ENCODE peak calls at places on chromosomes 4 and X, in ten cellular contexts. One of them, this sample, is unnamed.

GRCh38 chrX:48736303-48736702 is 25.2 kb upstream of the GLOD5 start:
- DNase-seq in A549: no peak
- DNase-seq in A673: no peak
- DNase-seq in heart left ventricle: no peak
- DNase-seq in H1: no peak
- DNase-seq in AG04450: no peak
- DNase-seq in endodermal cell: no peak
- DNase-seq in heart right ventricle: no peak
- DNase-seq in suprapubic skin: no peak
- DNase-seq in CD4-positive, alpha-beta T cell: no peak
- DNase-seq in this sample: no peak

GRCh38 chrX:119982145-119982544 is 38.6 kb upstream of the NKAP start:
- DNase-seq in CD4-positive, alpha-beta T cell: no peak
- DNase-seq in suprapubic skin: no peak
- DNase-seq in A549: no peak
- DNase-seq in heart right ventricle: no peak
- DNase-seq in endodermal cell: no peak
- DNase-seq in H1: no peak
- DNase-seq in heart left ventricle: no peak
- DNase-seq in A673: no peak
- DNase-seq in AG04450: no peak
- DNase-seq in this sample: no peak

GRCh38 chr4:84171871-84172270 is 327.2 kb downstream of the NKX6-1 start:
- DNase-seq in A673: no peak
- DNase-seq in CD4-positive, alpha-beta T cell: no peak
- DNase-seq in H1: no peak
- DNase-seq in suprapubic skin: no peak
- DNase-seq in endodermal cell: no peak
- DNase-seq in A549: no peak
- DNase-seq in AG04450: no peak
- DNase-seq in heart right ventricle: no peak
- DNase-seq in heart left ventricle: no peak
- DNase-seq in this sample: no peak

GRCh38 chr4:140150886-140151699 is 2.9 kb downstream of the MAML3 start:
- DNase-seq in endodermal cell: peak; percentile 95
- DNase-seq in suprapubic skin: peak; percentile 92
- DNase-seq in heart right ventricle: peak; percentile 89
- DNase-seq in AG04450: peak; percentile 94
- DNase-seq in A549: peak; percentile 55
- DNase-seq in heart left ventricle: peak; percentile 93
- DNase-seq in A673: peak; percentile 91
- DNase-seq in H1: peak; percentile 86
- DNase-seq in CD4-positive, alpha-beta T cell: peak; percentile 63
- DNase-seq in this sample: peak; percentile 32

GRCh38 chr4:60463846-60464502 is 736.2 kb upstream of the ADGRL3 start:
- DNase-seq in endodermal cell: peak; percentile 58
- DNase-seq in A673: no peak
- DNase-seq in A549: no peak
- DNase-seq in heart right ventricle: no peak
- DNase-seq in H1: peak; percentile 49
- DNase-seq in heart left ventricle: no peak
- DNase-seq in AG04450: peak; percentile 2
- DNase-seq in suprapubic skin: no peak
- DNase-seq in CD4-positive, alpha-beta T cell: no peak
- DNase-seq in this sample: no peak

GRCh38 chr4:3677671-3678070 is 88.5 kb upstream of the ADRA2C start:
- DNase-seq in CD4-positive, alpha-beta T cell: no peak
- DNase-seq in AG04450: no peak
- DNase-seq in heart left ventricle: no peak
- DNase-seq in heart right ventricle: no peak
- DNase-seq in suprapubic skin: peak; percentile 40
- DNase-seq in endodermal cell: peak; percentile 50
- DNase-seq in H1: no peak
- DNase-seq in A673: no peak
- DNase-seq in A549: no peak
- DNase-seq in this sample: no peak

GRCh38 chr4:138413273-138413672 is 171.1 kb upstream of the SLC7A11 start:
- DNase-seq in endodermal cell: no peak
- DNase-seq in heart left ventricle: no peak
- DNase-seq in A549: no peak
- DNase-seq in heart right ventricle: no peak
- DNase-seq in CD4-positive, alpha-beta T cell: no peak
- DNase-seq in AG04450: no peak
- DNase-seq in H1: no peak
- DNase-seq in A673: no peak
- DNase-seq in suprapubic skin: no peak
- DNase-seq in this sample: no peak

GRCh38 chr4:147732516-147733193 is 767 bp downstream of the ARHGAP10 start:
- DNase-seq in suprapubic skin: peak; percentile 70
- DNase-seq in heart right ventricle: peak; percentile 57
- DNase-seq in A673: peak; percentile 47
- DNase-seq in CD4-positive, alpha-beta T cell: no peak
- DNase-seq in endodermal cell: peak; percentile 86
- DNase-seq in AG04450: no peak
- DNase-seq in heart left ventricle: peak; percentile 58
- DNase-seq in A549: peak; percentile 15
- DNase-seq in H1: peak; percentile 63
- DNase-seq in this sample: no peak

DNA sequence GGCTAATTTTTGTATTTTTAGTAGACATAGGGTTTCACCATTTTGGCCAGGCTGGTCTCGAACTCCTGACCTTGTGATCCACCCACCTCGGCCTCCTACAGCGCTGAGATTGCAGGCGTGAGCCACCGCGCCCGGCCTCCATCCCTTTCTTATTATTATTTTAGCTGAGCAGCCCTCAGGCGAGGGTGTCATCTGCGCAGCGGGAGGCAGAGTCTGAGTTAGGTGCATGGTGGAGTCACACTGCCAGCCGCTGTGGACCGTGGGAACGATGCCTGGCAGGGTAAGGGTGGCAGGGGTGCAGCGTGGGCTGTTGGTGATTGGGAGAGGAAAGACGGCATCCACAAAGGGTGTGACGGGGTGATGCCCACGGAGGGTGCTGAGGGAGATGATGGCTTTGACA is 491.8 kb upstream of the FAT1 start:
- DNase-seq in heart right ventricle: no peak
- DNase-seq in AG04450: no peak
- DNase-seq in H1: no peak
- DNase-seq in endodermal cell: no peak
- DNase-seq in heart left ventricle: no peak
- DNase-seq in CD4-positive, alpha-beta T cell: no peak
- DNase-seq in A549: no peak
- DNase-seq in A673: no peak
- DNase-seq in suprapubic skin: no peak
- DNase-seq in this sample: no peak
- TF ChIP-seq CTCF in heart right ventricle: no peak
- TF ChIP-seq CTCF in AG04450: no peak
- TF ChIP-seq CTCF in H1: no peak
- TF ChIP-seq CTCF in endodermal cell: no peak
- TF ChIP-seq CTCF in heart left ventricle: no peak
- TF ChIP-seq CTCF in CD4-positive, alpha-beta T cell: no peak
- TF ChIP-seq CTCF in A549: no peak
- TF ChIP-seq CTCF in A673: no peak
- TF ChIP-seq CTCF in suprapubic skin: no peak
- TF ChIP-seq CTCF in this sample: no peak

GRCh38 chrX:7946960-7947359 is 19.7 kb upstream of the PNPLA4 start:
- DNase-seq in A673: no peak
- DNase-seq in A549: no peak
- DNase-seq in endodermal cell: no peak
- DNase-seq in heart left ventricle: no peak
- DNase-seq in heart right ventricle: no peak
- DNase-seq in AG04450: no peak
- DNase-seq in H1: no peak
- DNase-seq in suprapubic skin: no peak
- DNase-seq in CD4-positive, alpha-beta T cell: no peak
- DNase-seq in this sample: no peak

GRCh38 chrX:7948483-7948882 is 21.3 kb upstream of the PNPLA4 start:
- DNase-seq in heart left ventricle: peak; percentile 30
- DNase-seq in AG04450: no peak
- DNase-seq in suprapubic skin: no peak
- DNase-seq in H1: no peak
- DNase-seq in CD4-positive, alpha-beta T cell: no peak
- DNase-seq in heart right ventricle: no peak
- DNase-seq in A673: no peak
- DNase-seq in A549: no peak
- DNase-seq in endodermal cell: no peak
- DNase-seq in this sample: no peak

GRCh38 chrX:7950865-7951264 is 23.7 kb upstream of the PNPLA4 start:
- DNase-seq in H1: no peak
- DNase-seq in suprapubic skin: no peak
- DNase-seq in endodermal cell: no peak
- DNase-seq in A673: no peak
- DNase-seq in heart right ventricle: no peak
- DNase-seq in CD4-positive, alpha-beta T cell: no peak
- DNase-seq in heart left ventricle: no peak
- DNase-seq in AG04450: no peak
- DNase-seq in A549: no peak
- DNase-seq in this sample: no peak
- H3K27ac ChIP-seq in H1: no peak overlapping the region
- H3K27ac ChIP-seq in suprapubic skin: no peak overlapping the region
- H3K27ac ChIP-seq in endodermal cell: no peak overlapping the region
- H3K27ac ChIP-seq in A673: no peak overlapping the region
- H3K27ac ChIP-seq in heart right ventricle: no peak overlapping the region
- H3K27ac ChIP-seq in CD4-positive, alpha-beta T cell: no peak overlapping the region
- H3K27ac ChIP-seq in heart left ventricle: no peak overlapping the region
- H3K27ac ChIP-seq in AG04450: no peak overlapping the region
- H3K27ac ChIP-seq in A549: no peak overlapping the region
- H3K27ac ChIP-seq in this sample: no peak overlapping the region

GRCh38 chr4:109981936-109982335 is 69.3 kb downstream of the EGF start:
- DNase-seq in A673: no peak
- DNase-seq in CD4-positive, alpha-beta T cell: no peak
- DNase-seq in AG04450: no peak
- DNase-seq in H1: no peak
- DNase-seq in heart left ventricle: no peak
- DNase-seq in endodermal cell: no peak
- DNase-seq in suprapubic skin: no peak
- DNase-seq in A549: no peak
- DNase-seq in heart right ventricle: no peak
- DNase-seq in this sample: no peak

GRCh38 chr4:109977854-109978501 is 65.3 kb downstream of the EGF start:
- DNase-seq in heart left ventricle: no peak
- DNase-seq in suprapubic skin: no peak
- DNase-seq in heart right ventricle: no peak
- DNase-seq in endodermal cell: no peak
- DNase-seq in A673: peak; percentile 70
- DNase-seq in A549: peak; percentile 10
- DNase-seq in H1: no peak
- DNase-seq in CD4-positive, alpha-beta T cell: no peak
- DNase-seq in AG04450: no peak
- DNase-seq in this sample: no peak

GRCh38 chr4:109976189-109976588 is 63.5 kb downstream of the EGF start:
- DNase-seq in CD4-positive, alpha-beta T cell: no peak
- DNase-seq in heart left ventricle: no peak
- DNase-seq in A673: no peak
- DNase-seq in AG04450: no peak
- DNase-seq in endodermal cell: no peak
- DNase-seq in A549: no peak
- DNase-seq in suprapubic skin: no peak
- DNase-seq in heart right ventricle: no peak
- DNase-seq in H1: no peak
- DNase-seq in this sample: no peak

GRCh38 chr4:109979932-109980717 is 67.4 kb downstream of the EGF start:
- DNase-seq in A549: no peak
- DNase-seq in heart right ventricle: no peak
- DNase-seq in suprapubic skin: no peak
- DNase-seq in AG04450: peak; percentile 16
- DNase-seq in A673: peak; percentile 34
- DNase-seq in endodermal cell: no peak
- DNase-seq in H1: no peak
- DNase-seq in CD4-positive, alpha-beta T cell: no peak
- DNase-seq in heart left ventricle: no peak
- DNase-seq in this sample: no peak

DNA sequence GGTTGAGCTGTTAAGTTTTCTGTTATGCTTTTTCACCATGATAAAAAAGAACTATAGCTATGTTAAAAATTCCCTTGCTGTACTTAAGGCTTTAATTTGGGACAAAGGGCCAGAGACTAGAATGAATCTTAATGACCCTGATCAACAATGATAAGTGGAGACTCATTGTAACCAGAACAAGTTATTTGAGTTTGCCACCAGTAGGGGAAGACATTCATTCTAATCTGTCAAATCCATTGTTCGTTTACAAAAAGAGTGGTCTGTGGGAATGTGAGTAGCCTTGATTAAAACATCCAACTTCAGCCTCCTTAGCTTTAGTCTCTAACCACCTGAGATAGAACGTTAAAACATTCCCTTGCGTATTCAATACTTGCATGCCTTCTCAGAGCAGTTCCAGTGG is 66.0 kb downstream of the EGF start:
- DNase-seq in AG04450: no peak
- DNase-seq in endodermal cell: no peak
- DNase-seq in A549: no peak
- DNase-seq in suprapubic skin: no peak
- DNase-seq in heart right ventricle: no peak
- DNase-seq in A673: peak; percentile 32
- DNase-seq in CD4-positive, alpha-beta T cell: no peak
- DNase-seq in H1: no peak
- DNase-seq in heart left ventricle: no peak
- DNase-seq in this sample: no peak
- TF ChIP-seq CTCF in AG04450: peak; percentile 7
- TF ChIP-seq CTCF in endodermal cell: peak; percentile 71
- TF ChIP-seq CTCF in A549: no peak
- TF ChIP-seq CTCF in suprapubic skin: no peak
- TF ChIP-seq CTCF in heart right ventricle: no peak
- TF ChIP-seq CTCF in A673: peak; percentile 25
- TF ChIP-seq CTCF in CD4-positive, alpha-beta T cell: no peak
- TF ChIP-seq CTCF in H1: no peak
- TF ChIP-seq CTCF in heart left ventricle: no peak
- TF ChIP-seq CTCF in this sample: no peak

GRCh38 chr4:76782837-76783236 is 115.1 kb downstream of the SOWAHB start:
- DNase-seq in heart left ventricle: no peak
- DNase-seq in suprapubic skin: no peak
- DNase-seq in H1: no peak
- DNase-seq in A549: no peak
- DNase-seq in A673: no peak
- DNase-seq in endodermal cell: no peak
- DNase-seq in AG04450: peak; percentile 45
- DNase-seq in CD4-positive, alpha-beta T cell: no peak
- DNase-seq in heart right ventricle: no peak
- DNase-seq in this sample: no peak

GRCh38 chr4:76781698-76782595 is 116.0 kb downstream of the SOWAHB start:
- DNase-seq in suprapubic skin: no peak
- DNase-seq in A673: peak; percentile 25
- DNase-seq in CD4-positive, alpha-beta T cell: no peak
- DNase-seq in A549: no peak
- DNase-seq in heart right ventricle: no peak
- DNase-seq in H1: no peak
- DNase-seq in heart left ventricle: no peak
- DNase-seq in AG04450: peak; percentile 91
- DNase-seq in endodermal cell: peak; percentile 63
- DNase-seq in this sample: no peak

GRCh38 chr4:76779740-76780459 is 118.0 kb downstream of the SOWAHB start:
- DNase-seq in A673: no peak
- DNase-seq in CD4-positive, alpha-beta T cell: no peak
- DNase-seq in heart right ventricle: no peak
- DNase-seq in H1: no peak
- DNase-seq in endodermal cell: peak; percentile 24
- DNase-seq in A549: no peak
- DNase-seq in AG04450: peak; percentile 41
- DNase-seq in suprapubic skin: no peak
- DNase-seq in heart left ventricle: no peak
- DNase-seq in this sample: no peak

GRCh38 chr4:76783836-76784235 is 114.1 kb downstream of the SOWAHB start:
- DNase-seq in A673: no peak
- DNase-seq in heart left ventricle: no peak
- DNase-seq in H1: no peak
- DNase-seq in AG04450: no peak
- DNase-seq in endodermal cell: no peak
- DNase-seq in suprapubic skin: no peak
- DNase-seq in heart right ventricle: no peak
- DNase-seq in A549: no peak
- DNase-seq in CD4-positive, alpha-beta T cell: no peak
- DNase-seq in this sample: no peak

DNA sequence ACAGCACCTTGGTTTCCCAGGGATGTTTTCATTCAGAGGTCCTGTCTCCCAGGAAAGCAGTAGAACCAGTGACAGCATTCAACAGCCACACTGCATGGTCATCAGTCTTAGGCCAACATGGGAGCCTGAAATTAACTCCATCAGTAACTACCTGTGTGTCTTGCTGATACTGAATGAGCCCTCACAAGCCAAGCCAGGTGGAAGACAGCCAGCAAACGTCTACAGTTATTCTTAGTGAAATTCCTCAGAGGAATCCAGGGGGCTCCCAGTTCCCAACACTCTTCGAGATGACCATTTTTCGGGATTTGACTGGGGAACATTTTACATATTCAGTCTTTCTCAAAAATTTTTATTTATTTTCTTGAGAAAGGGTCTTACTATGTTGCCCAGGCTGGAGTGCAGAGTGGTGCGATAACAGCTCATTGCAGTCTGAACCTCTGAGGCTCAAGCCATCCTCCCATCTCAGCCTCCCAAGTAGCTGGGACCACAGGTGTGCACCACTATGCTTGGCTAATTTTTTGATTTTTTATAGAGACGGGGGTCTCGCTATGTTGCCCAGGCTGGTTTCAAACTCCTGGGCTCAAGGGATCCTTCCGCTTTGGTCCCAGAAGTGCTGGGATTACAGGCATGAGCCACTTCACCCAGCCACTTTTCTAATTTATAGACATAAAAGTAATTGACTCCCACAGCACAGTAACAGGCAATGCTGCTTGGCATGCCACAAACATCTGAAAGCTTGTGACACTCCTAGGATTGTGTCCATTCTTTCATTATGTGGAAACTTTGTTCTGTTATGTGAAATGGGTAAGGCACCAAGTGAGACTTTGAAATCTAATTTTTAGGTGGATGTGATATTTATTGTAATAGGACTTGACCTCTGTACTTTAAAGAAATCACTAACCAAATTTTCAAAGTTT is 116.9 kb downstream of the SOWAHB start:
- DNase-seq in heart right ventricle: no peak
- DNase-seq in endodermal cell: peak; percentile 24
- DNase-seq in heart left ventricle: no peak
- DNase-seq in AG04450: no peak
- DNase-seq in suprapubic skin: no peak
- DNase-seq in H1: no peak
- DNase-seq in CD4-positive, alpha-beta T cell: no peak
- DNase-seq in A549: no peak
- DNase-seq in A673: no peak
- DNase-seq in this sample: no peak
- H3K27ac ChIP-seq in heart right ventricle: no peak overlapping the region
- H3K27ac ChIP-seq in endodermal cell: no peak overlapping the region
- H3K27ac ChIP-seq in heart left ventricle: no peak overlapping the region
- H3K27ac ChIP-seq in AG04450: peak overlapping the region; percentile 50
- H3K27ac ChIP-seq in suprapubic skin: peak overlapping the region; percentile 4
- H3K27ac ChIP-seq in H1: no peak overlapping the region
- H3K27ac ChIP-seq in CD4-positive, alpha-beta T cell: no peak overlapping the region
- H3K27ac ChIP-seq in A549: no peak overlapping the region
- H3K27ac ChIP-seq in A673: no peak overlapping the region
- H3K27ac ChIP-seq in this sample: no peak overlapping the region

This sample was measured in dorsolateral prefrontal cortex.